ENCODE peak calls at places on chromosome 16, in four cellular contexts. I, A, S and E are unnamed samples.

GRCh38 chr16:67430504-67431076 is 331 bp upstream of the HSD11B2 start:
- DNase-seq in I (peak), S (no peak), A (no peak), E (no peak)

GRCh38 chr16:68643847-68644246 is 1.3 kb upstream of the CDH3 start:
- DNase-seq in A (no peak), S (no peak), I (no peak), E (no peak)

GRCh38 chr16:57091990-57092785 is at the start of gene CPNE2:
- DNase-seq in I (peak), A (no peak), S (peak), E (no peak)

GRCh38 chr16:20918486-20919239 is 18.1 kb downstream of the LYRM1 start:
- DNase-seq in I (peak), S (peak), A (no peak), E (no peak)

GRCh38 chr16:24931091-24931490 is 84.1 kb downstream of the ARHGAP17 start:
- DNase-seq in A (no peak), S (no peak), I (no peak), E (no peak)

GRCh38 chr16:51144203-51144602 is 6.9 kb downstream of the SALL1 start:
- DNase-seq in I (no peak), S (no peak), A (no peak), E (no peak)

GRCh38 chr16:21159281-21159951 is 942 bp downstream of the LDAF1 start:
- DNase-seq in S (peak), I (peak), A (no peak), E (no peak)

GRCh38 chr16:28261916-28262315 is 30.4 kb upstream of the SBK1 start:
- DNase-seq in I (no peak), S (no peak), A (no peak), E (no peak)

GRCh38 chr16:71927787-71928186 is 32.5 kb downstream of the IST1 start:
- DNase-seq in A (no peak), S (no peak), I (no peak), E (no peak)

GRCh38 chr16:31498493-31498892 is 9.7 kb downstream of the RUSF1 start:
- DNase-seq in S (no peak), A (no peak), I (no peak), E (no peak)

GRCh38 chr16:54253118-54253517 is 33.5 kb downstream of the IRX3 start:
- DNase-seq in S (no peak), A (no peak), I (no peak), E (no peak)

DNA sequence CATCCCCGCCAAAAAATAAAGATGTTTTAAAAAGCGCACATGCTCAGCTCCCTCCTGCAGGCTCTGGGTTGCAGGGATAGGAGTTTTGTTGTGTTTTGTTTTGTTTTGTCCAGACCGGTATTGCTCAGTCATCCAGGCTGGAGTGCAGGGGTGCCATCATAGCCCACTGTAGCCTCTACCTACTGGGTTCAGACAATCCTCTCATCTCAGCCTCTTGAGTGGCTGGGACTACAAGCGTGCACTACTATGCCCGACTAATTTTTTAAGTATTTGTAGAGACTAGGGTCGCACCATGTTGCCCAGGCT is 661 bp downstream of the WWOX start:
- DNase-seq in A (no peak), S (no peak), I (no peak), E (no peak)
- TF ChIP-seq CTCF in A (no peak), S (no peak), I (no peak), E (no peak)

DNA sequence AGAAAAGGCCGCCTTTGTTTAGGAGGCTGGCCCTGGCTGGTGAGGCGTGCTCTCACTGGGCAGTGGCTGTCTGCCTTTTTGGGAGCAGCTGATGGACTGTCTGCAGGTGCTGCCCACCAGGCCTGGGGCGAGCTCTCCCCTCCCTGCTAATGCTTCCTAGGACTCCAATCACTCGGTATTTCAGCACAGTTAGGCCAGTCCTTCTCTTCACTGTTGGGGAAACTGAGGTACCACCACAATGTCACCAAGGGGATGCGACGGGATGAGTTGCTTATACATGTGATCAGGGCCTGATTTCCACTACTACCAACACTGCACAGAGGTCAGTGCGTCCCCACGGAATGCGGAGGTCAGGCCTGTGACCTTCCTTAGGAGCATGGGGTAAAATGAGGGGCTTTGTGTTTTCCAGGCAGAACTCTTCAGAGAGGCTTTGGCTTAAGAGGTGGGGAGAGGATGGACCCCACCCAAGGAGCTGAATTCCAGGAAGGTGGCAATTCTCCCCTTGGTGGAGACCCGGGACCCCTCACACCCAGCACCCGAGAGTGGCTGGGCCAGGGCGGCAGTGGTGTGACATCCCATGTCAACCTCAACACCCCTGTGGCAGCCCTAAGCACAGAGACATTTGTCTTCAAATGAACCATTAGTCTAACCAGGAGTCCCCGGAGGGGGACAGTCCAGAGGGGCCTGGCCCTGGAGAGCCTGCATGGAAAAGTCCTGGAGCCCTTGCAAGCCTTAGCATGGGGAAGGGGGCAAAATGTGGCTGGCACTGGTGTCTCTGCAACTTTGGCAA is 86.4 kb downstream of the N4BP1 start:
- DNase-seq in S (no peak), I (no peak), A (no peak), E (no peak)
- H3K4me3 ChIP-seq in S (no peak), I (no peak), A (no peak), E (no peak)

GRCh38 chr16:29963021-29963743 is 1.3 kb downstream of the TMEM219 start:
- DNase-seq in I (no peak), A (no peak), S (no peak), E (no peak)
- TF ChIP-seq CTCF in I (no peak), A (no peak), S (no peak), E (no peak)

DNA sequence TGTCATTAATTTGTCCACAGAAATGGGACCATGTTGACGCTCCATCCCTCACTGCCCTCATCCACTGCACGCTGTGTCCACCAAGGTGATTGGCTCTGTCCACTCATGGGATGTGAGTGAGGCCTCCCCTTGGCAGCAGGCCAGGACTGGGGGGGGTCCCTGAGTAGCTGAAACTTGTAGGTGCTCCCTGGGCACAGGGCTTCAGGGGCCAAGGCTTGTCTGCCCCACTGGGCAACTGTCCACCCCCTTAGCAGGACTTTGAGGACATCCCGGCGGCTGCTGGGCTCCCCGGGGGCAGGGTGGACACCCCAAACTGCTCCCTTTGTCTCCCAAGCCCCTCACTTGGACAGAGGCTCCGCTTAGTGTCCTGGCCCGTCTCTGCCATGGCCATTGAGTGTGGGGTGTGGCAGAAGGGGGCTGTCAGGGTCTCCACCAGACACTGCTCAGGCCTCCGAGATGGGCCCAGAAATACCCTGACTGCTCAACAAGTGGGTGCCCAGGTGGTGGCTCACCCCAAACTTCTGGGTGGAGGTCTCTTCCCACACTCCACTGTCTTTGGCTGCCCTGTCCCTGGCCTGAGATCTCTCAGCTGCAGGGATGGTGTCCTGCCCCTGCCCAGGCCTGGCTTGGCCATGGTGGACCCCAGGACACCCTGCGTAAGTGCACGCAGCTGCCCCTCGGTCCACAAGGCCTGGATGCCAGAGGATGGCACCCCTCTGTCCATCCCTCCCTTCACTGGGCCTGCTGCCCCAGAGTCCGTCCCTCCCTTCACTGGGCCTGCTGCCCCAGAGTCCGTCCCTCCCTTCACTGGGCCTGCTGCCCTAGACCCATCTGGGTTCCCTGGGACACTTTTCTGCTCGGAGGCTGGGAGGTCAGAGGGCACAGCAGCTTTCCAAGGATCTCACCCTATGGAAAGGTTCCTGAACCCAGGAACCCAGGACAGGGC is 2.9 kb upstream of the RAB40C start:
- DNase-seq in A (no peak), S (no peak), I (no peak), E (no peak)
- H3K4me3 ChIP-seq in A (peak), S (no peak), I (no peak), E (no peak)

DNA sequence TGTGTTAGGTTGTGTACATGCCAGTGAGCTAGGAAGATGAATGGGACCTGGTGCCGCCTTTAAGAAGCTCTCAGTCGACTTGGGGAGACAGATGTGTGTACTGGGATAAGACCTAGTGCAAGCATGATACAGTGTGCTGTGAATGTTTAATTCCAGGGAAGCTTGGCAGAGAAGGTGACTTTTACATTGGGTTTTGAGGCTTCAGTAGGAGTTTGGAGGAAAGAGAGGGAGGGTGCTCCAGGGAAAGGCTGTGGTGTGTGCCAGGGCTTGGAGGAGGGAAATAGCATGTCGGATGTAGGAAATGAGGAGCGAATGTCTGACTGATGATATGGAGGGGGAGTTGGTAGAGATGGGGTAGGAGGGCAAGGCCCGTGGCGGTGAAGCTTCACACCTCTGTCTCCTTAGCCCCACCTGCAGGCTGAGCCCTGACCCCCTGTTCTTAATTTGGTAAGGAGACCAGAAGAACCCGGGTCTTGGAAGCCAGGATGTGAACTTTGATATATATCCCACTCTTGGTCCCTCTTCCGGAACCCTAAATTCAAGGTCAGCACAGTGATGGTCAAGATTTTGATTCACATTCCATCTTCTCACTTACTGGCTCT is 76.6 kb downstream of the PLCG2 start:
- DNase-seq in A (no peak), S (no peak), I (no peak), E (no peak)
- TF ChIP-seq CTCF in A (peak), S (no peak), I (no peak), E (no peak)

DNA sequence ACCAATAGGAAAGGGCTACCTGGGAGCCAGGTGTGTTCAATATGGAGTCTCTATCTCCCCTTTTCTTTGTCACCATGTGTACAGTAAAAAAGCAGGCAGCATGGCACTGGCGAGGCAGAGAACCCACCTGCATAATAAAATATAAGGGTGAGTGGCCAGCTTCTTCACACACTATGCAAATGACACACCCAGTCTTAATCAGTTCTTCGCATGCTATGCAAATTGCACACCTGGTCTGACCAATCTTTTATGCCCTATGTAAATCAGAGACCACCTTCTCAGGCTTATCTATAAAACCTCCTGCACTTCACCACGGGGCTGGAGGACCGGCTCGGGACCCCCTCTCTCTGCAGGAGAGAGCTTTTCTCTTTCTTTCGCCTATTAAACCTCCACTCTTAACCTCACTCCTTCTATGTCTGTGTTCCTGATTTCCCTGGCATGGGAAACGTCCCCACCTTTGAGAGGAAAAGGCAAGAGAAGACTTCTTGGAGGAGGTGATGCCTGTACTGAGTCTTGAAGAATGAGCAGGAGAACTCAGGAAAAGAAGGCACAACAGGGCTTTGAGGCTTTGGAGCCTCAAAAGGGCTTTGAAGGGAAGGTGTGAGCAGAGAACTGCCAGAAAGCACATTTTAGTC is 502.1 kb downstream of the GRIN2A start:
- DNase-seq in I (no peak), A (no peak), S (no peak), E (no peak)
- H3K4me3 ChIP-seq in I (no peak), A (no peak), S (no peak), E (no peak)

GRCh38 chr16:46900464-46901235 is 16.5 kb downstream of the GPT2 start:
- DNase-seq in I (no peak), S (no peak), A (no peak), E (no peak)
- TF ChIP-seq CTCF in I (no peak), S (no peak), A (no peak), E (no peak)

GRCh38 chr16:86494565-86495356 is 15.6 kb upstream of the FOXF1 start:
- DNase-seq in A (no peak), I (no peak), S (no peak), E (no peak)
- H3K4me3 ChIP-seq in A (no peak), I (no peak), S (no peak), E (no peak)